ENCODE peak calls at places on chromosomes 12 and 14, in eight cellular contexts. N is dorsolateral prefrontal cortex, D is cardiac muscle cell, B is K562, T is colonic mucosa, Y is A549, Q is GM12865, X is kidney epithelial cell. E is an unnamed sample.

GRCh38 chr12:48824112-48824511 is 5.8 kb downstream of the CACNB3 start:
- DNase-seq in Q (peak; percentile 82), N (no peak), B (peak; percentile 78), T (peak; percentile 45), Y (no peak), X (no peak), D (no peak), E (no peak)

GRCh38 chr12:14896477-14897184 is 11.0 kb upstream of the MGP start:
- DNase-seq in Y (no peak), X (no peak), Q (no peak), D (no peak), T (no peak), B (peak; percentile 4), N (no peak), E (peak; percentile 26)

GRCh38 chr12:127811988-127812387 is 455.0 kb upstream of the TMEM132C start:
- DNase-seq in D (peak; percentile 5), Y (no peak), N (no peak), B (no peak), Q (no peak), T (peak; percentile 28), X (peak; percentile 25), E (peak; percentile 84)

GRCh38 chr14:86153480-86153879 is 623.5 kb downstream of the FLRT2 start:
- DNase-seq in X (no peak), Q (no peak), Y (no peak), N (no peak), T (no peak), D (no peak), B (no peak), E (no peak)

GRCh38 chr14:74402264-74403251 is 23.5 kb downstream of the SYNDIG1L start:
- DNase-seq in N (no peak), T (no peak), D (peak; percentile 35), X (no peak), Q (peak; percentile 32), B (no peak), Y (no peak), E (no peak)

GRCh38 chr12:20426191-20426590 is 57.9 kb downstream of the PDE3A start:
- DNase-seq in Y (no peak), Q (no peak), D (no peak), N (no peak), B (no peak), T (no peak), X (no peak), E (no peak)

GRCh38 chr12:62190921-62191746 is 69.1 kb upstream of the USP15 start:
- DNase-seq in T (no peak), Q (no peak), X (no peak), N (peak; percentile 24), Y (no peak), B (no peak), D (peak; percentile 26), E (no peak)

GRCh38 chr12:13135336-13136178 is 32.1 kb upstream of the GSG1 start:
- DNase-seq in N (no peak), Y (no peak), Q (no peak), B (peak; percentile 5), T (no peak), X (peak; percentile 89), D (peak; percentile 12), E (peak; percentile 20)

GRCh38 chr14:99468081-99468480 is 12.6 kb downstream of the SETD3 start:
- DNase-seq in B (no peak), X (no peak), D (no peak), Q (no peak), N (no peak), T (no peak), Y (no peak), E (no peak)

GRCh38 chr14:99471731-99472130 is 8.9 kb downstream of the SETD3 start:
- DNase-seq in D (no peak), Q (no peak), B (no peak), X (no peak), T (no peak), Y (no peak), N (no peak), E (no peak)

GRCh38 chr14:99467338-99468075 is 13.2 kb downstream of the SETD3 start:
- DNase-seq in N (no peak), B (no peak), Y (no peak), X (no peak), D (peak; percentile 74), Q (no peak), T (no peak), E (no peak)

GRCh38 chr14:99466719-99467118 is 13.9 kb downstream of the SETD3 start:
- DNase-seq in X (no peak), T (no peak), Y (no peak), N (no peak), Q (no peak), B (no peak), D (no peak), E (no peak)

DNA sequence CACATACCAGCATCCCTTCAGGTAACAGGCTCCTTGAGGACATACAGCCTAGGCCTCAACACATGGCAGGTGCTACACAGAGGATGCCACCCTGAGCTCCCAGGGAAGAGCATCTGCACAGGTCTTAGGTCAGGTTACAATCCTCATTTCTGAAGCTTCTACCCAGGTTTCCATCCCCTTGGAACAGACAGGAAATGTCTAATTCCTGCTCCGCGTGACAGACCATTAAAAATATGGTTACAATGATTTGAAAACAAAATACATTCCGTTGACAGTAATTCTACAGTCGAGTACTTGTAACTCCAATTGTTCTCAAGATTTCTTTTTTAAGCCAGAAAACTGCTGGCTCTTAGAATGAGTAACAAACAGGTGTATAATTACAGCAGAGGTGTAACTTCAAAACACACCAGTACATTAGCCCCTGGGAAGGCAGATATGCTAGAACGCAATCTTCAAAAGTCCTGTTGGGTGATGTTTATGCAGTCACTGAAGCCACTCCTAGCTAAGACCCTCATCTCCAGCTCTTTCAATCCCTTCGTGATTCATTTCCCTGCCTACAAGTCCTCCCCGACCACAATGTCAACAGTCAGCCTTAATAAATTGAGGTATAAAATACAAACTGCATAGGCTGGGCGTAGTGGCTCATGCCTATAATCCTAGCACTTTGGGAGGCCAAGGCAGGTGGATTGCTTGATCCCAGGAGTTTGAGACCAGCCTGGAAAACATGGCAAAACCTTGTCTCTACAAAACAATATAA is 11.6 kb downstream of the SETD3 start:
- DNase-seq in X (no peak), Q (no peak), N (no peak), B (no peak), T (no peak), D (no peak), Y (no peak), E (no peak)
- H3K4me3 ChIP-seq in X (no peak overlapping the region), Q (no peak overlapping the region), N (no peak overlapping the region), B (no peak overlapping the region), T (no peak overlapping the region), D (no peak overlapping the region), Y (no peak overlapping the region), E (no peak overlapping the region)

DNA sequence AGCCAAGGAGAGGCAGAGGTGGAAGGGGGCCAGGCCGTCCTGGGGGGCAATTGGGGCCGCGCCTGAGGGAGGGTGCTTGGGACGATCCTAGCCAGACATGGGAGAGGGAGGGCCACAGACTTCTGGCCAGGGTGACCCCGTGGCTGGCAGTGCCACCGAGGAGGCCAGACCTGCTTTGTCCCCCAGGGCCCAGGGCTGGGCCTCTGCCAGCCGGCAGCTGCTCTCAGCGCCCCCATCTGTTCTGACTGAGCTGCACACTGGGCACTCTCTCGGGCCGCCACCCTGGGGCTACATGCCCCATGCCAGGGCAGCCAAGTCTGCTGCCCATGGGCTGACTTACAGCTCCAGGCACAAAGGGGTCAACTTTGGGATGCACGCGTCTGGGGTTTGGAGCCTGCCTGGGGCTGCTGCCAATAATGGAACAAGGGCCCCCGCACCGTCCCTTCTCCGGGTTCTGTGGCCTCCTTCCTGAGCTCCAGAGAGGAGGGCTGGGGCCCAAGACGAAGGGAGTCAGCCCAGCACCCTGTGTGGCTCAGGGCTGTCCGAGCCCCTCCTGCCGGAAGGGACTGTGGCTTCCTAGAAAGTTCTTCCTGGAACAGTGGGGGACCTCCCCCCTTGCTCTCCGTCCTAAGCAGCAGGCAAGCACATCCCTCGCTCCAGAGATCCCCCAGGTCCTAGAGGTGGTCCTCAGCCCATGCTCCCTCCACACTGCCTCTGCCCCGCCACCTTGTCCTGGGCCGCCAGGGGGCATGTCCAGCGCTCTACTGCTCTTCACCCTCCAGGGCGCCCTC is 1.1 kb downstream of the ADSS1 start:
- DNase-seq in Y (peak; percentile 59), X (no peak), Q (no peak), N (no peak), D (peak; percentile 39), B (no peak), T (no peak), E (no peak)
- TF ChIP-seq CTCF in Y (peak; percentile 34), X (peak; percentile 44), Q (peak; percentile 3), N (no peak), D (peak; percentile 45), B (peak; percentile 31), T (no peak), E (peak; percentile 23)

GRCh38 chr12:114735680-114736374 is 51.9 kb upstream of the TBX3 start:
- DNase-seq in D (no peak), Y (no peak), Q (no peak), T (peak; percentile 21), B (no peak), X (no peak), N (no peak), E (no peak)

GRCh38 chr12:114738460-114739184 is 54.6 kb upstream of the TBX3 start:
- DNase-seq in Y (no peak), Q (no peak), B (no peak), T (no peak), D (no peak), N (no peak), X (no peak), E (no peak)

GRCh38 chr12:114732426-114733030 is 48.6 kb upstream of the TBX3 start:
- DNase-seq in Y (no peak), B (no peak), X (no peak), N (no peak), D (no peak), Q (no peak), T (no peak), E (no peak)

GRCh38 chr12:114733919-114734318 is 49.9 kb upstream of the TBX3 start:
- DNase-seq in D (no peak), B (no peak), T (peak; percentile 67), X (no peak), N (no peak), Q (no peak), Y (no peak), E (no peak)

DNA sequence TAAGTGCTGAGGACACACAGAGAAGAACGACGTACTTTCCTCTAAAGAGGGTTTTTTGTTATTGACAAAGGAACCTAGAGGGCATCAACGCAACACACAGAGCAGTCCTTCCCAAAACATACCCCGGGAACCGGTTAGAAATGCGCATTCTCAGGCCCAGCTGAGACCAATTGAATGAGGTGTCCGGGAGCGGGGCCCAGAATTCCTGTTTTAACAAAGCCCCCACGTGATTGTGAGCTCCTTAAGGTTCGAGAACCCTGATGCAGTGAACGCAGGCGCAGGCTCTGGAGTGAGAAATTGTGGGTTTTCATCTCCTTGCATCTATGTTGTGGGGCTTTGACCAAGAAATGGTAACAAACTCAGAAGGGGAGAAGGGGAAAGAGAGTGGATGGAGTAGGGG is 51.0 kb upstream of the TBX3 start:
- DNase-seq in T (no peak), D (no peak), B (no peak), Y (no peak), N (no peak), Q (no peak), X (no peak), E (no peak)
- H3K4me3 ChIP-seq in T (no peak overlapping the region), D (no peak overlapping the region), B (no peak overlapping the region), Y (no peak overlapping the region), N (no peak overlapping the region), Q (no peak overlapping the region), X (no peak overlapping the region), E (no peak overlapping the region)

DNA sequence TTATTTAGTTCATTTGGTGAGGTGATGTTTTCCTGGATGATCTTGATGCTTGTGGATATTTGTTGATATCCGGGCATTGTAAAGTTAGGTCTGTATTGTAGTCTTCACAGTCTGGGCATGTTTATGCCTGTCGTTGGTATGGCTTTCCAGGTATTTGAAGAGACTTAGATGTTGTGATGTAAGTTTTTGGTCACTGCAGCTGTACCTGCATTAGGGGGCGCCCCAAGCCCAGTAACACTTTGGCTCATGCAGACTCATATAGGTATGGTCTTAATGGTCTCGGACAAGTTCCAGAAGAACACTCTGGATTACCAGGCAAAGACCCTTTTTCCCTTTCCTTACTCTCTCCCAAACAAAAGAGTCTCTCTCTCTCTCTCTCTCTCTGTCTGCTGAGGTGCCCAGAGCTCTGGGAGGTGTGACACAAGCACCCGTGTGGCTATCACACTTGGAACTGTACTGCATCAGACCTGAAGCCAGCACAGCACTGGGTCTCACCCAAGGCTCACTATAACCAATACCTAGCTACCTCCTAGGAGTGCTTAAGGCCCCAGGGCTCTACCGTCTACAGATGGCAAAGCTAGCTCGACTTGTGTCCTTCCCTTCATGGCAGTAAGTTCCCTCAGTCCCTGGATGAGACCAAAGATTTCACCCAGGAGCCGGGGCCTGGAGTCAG is 425.8 kb upstream of the ATXN7L3B start:
- DNase-seq in X (no peak), Y (no peak), B (no peak), Q (peak; percentile 41), N (peak; percentile 31), T (no peak), D (peak; percentile 57), E (no peak)
- TF ChIP-seq CTCF in X (peak; percentile 56), Y (no peak), B (peak; percentile 68), Q (peak; percentile 48), N (peak; percentile 17), T (no peak), D (no peak), E (peak; percentile 21)